ENCODE peak calls at places on chromosomes 12 and 14, in six cellular contexts. One of them, this sample, is unnamed.

GRCh38 chr12:52050116-52050770 is 999 bp upstream of the NR4A1 start:
- DNase-seq in GM23248: no peak
- DNase-seq in esophagus muscularis mucosa: no peak
- DNase-seq in heart right ventricle: no peak
- DNase-seq in sigmoid colon: peak; percentile 79
- DNase-seq in WERI-Rb-1: no peak
- DNase-seq in this sample: no peak

GRCh38 chr14:67487937-67488893 is at the start of gene TMEM229B:
- DNase-seq in WERI-Rb-1: no peak
- DNase-seq in GM23248: no peak
- DNase-seq in heart right ventricle: peak; percentile 33
- DNase-seq in sigmoid colon: no peak
- DNase-seq in esophagus muscularis mucosa: no peak
- DNase-seq in this sample: no peak

GRCh38 chr14:53010193-53010592 is 59.3 kb upstream of the FERMT2 start:
- DNase-seq in sigmoid colon: no peak
- DNase-seq in WERI-Rb-1: no peak
- DNase-seq in GM23248: no peak
- DNase-seq in heart right ventricle: no peak
- DNase-seq in esophagus muscularis mucosa: no peak
- DNase-seq in this sample: no peak

GRCh38 chr14:55530464-55530863 is 49.5 kb upstream of the KTN1 start:
- DNase-seq in sigmoid colon: no peak
- DNase-seq in GM23248: no peak
- DNase-seq in WERI-Rb-1: no peak
- DNase-seq in heart right ventricle: no peak
- DNase-seq in esophagus muscularis mucosa: no peak
- DNase-seq in this sample: no peak

GRCh38 chr14:89618309-89618708 is 201.3 kb upstream of the FOXN3 start:
- DNase-seq in sigmoid colon: no peak
- DNase-seq in WERI-Rb-1: no peak
- DNase-seq in esophagus muscularis mucosa: no peak
- DNase-seq in heart right ventricle: no peak
- DNase-seq in GM23248: peak; percentile 64
- DNase-seq in this sample: no peak

GRCh38 chr14:89616425-89617141 is 199.6 kb upstream of the FOXN3 start:
- DNase-seq in WERI-Rb-1: no peak
- DNase-seq in esophagus muscularis mucosa: no peak
- DNase-seq in GM23248: peak; percentile 62
- DNase-seq in sigmoid colon: no peak
- DNase-seq in heart right ventricle: no peak
- DNase-seq in this sample: no peak

GRCh38 chr12:53991077-53991460 is 6.1 kb downstream of the HOXC10 start:
- DNase-seq in sigmoid colon: no peak
- DNase-seq in GM23248: peak; percentile 76
- DNase-seq in WERI-Rb-1: peak; percentile 65
- DNase-seq in heart right ventricle: no peak
- DNase-seq in esophagus muscularis mucosa: no peak
- DNase-seq in this sample: no peak

GRCh38 chr14:80996049-80996901 is 40.9 kb downstream of the TSHR start:
- DNase-seq in heart right ventricle: no peak
- DNase-seq in WERI-Rb-1: peak; percentile 53
- DNase-seq in esophagus muscularis mucosa: no peak
- DNase-seq in sigmoid colon: no peak
- DNase-seq in GM23248: peak; percentile 93
- DNase-seq in this sample: peak; percentile 16

GRCh38 chr14:105273062-105273461 is 24.7 kb downstream of the BTBD6 start:
- DNase-seq in sigmoid colon: no peak
- DNase-seq in GM23248: no peak
- DNase-seq in esophagus muscularis mucosa: no peak
- DNase-seq in heart right ventricle: no peak
- DNase-seq in WERI-Rb-1: no peak
- DNase-seq in this sample: no peak

GRCh38 chr14:104332634-104333270 is 194.4 kb downstream of the KIF26A start:
- DNase-seq in esophagus muscularis mucosa: no peak
- DNase-seq in GM23248: no peak
- DNase-seq in WERI-Rb-1: no peak
- DNase-seq in heart right ventricle: no peak
- DNase-seq in sigmoid colon: peak; percentile 67
- DNase-seq in this sample: no peak

GRCh38 chr14:103538291-103539055 is 9.5 kb downstream of the TRMT61A start:
- DNase-seq in sigmoid colon: peak; percentile 80
- DNase-seq in WERI-Rb-1: peak; percentile 88
- DNase-seq in GM23248: peak; percentile 38
- DNase-seq in esophagus muscularis mucosa: no peak
- DNase-seq in heart right ventricle: peak; percentile 48
- DNase-seq in this sample: peak; percentile 86

GRCh38 chr12:116201908-116202307 is 75.6 kb downstream of the MED13L start:
- DNase-seq in esophagus muscularis mucosa: no peak
- DNase-seq in GM23248: peak; percentile 53
- DNase-seq in heart right ventricle: no peak
- DNase-seq in WERI-Rb-1: no peak
- DNase-seq in sigmoid colon: no peak
- DNase-seq in this sample: no peak

GRCh38 chr14:89720741-89721315 is 233.7 kb downstream of the EFCAB11 start:
- DNase-seq in heart right ventricle: peak; percentile 22
- DNase-seq in WERI-Rb-1: no peak
- DNase-seq in esophagus muscularis mucosa: peak; percentile 92
- DNase-seq in sigmoid colon: no peak
- DNase-seq in GM23248: no peak
- DNase-seq in this sample: peak; percentile 17

GRCh38 chr12:31233061-31233730 is 92.8 kb downstream of the SINHCAF start:
- DNase-seq in sigmoid colon: no peak
- DNase-seq in esophagus muscularis mucosa: peak; percentile 90
- DNase-seq in WERI-Rb-1: no peak
- DNase-seq in GM23248: no peak
- DNase-seq in heart right ventricle: no peak
- DNase-seq in this sample: no peak

GRCh38 chr14:101196051-101196450 is 292.5 kb upstream of the RTL1 start:
- DNase-seq in sigmoid colon: peak; percentile 30
- DNase-seq in esophagus muscularis mucosa: peak; percentile 79
- DNase-seq in WERI-Rb-1: no peak
- DNase-seq in heart right ventricle: no peak
- DNase-seq in GM23248: no peak
- DNase-seq in this sample: no peak

GRCh38 chr14:87063181-87063580 is 929.8 kb downstream of the GALC start:
- DNase-seq in esophagus muscularis mucosa: no peak
- DNase-seq in GM23248: no peak
- DNase-seq in sigmoid colon: no peak
- DNase-seq in WERI-Rb-1: no peak
- DNase-seq in heart right ventricle: no peak
- DNase-seq in this sample: no peak

GRCh38 chr12:51531982-51532497 is 59.0 kb upstream of the SCN8A start:
- DNase-seq in esophagus muscularis mucosa: no peak
- DNase-seq in GM23248: peak; percentile 85
- DNase-seq in sigmoid colon: peak; percentile 70
- DNase-seq in heart right ventricle: peak; percentile 53
- DNase-seq in WERI-Rb-1: peak; percentile 86
- DNase-seq in this sample: peak; percentile 63

GRCh38 chr12:58819345-58819744 is 101.0 kb downstream of the LRIG3 start:
- DNase-seq in heart right ventricle: peak; percentile 24
- DNase-seq in sigmoid colon: no peak
- DNase-seq in WERI-Rb-1: no peak
- DNase-seq in esophagus muscularis mucosa: no peak
- DNase-seq in GM23248: no peak
- DNase-seq in this sample: no peak

GRCh38 chr12:11545438-11546330 is 103.8 kb upstream of the ETV6 start:
- DNase-seq in GM23248: no peak
- DNase-seq in sigmoid colon: no peak
- DNase-seq in esophagus muscularis mucosa: no peak
- DNase-seq in WERI-Rb-1: no peak
- DNase-seq in heart right ventricle: no peak
- DNase-seq in this sample: no peak
- H3K27ac ChIP-seq in GM23248: no peak overlapping the region
- H3K27ac ChIP-seq in sigmoid colon: peak overlapping the region; percentile 73
- H3K27ac ChIP-seq in esophagus muscularis mucosa: no peak overlapping the region
- H3K27ac ChIP-seq in WERI-Rb-1: no peak overlapping the region
- H3K27ac ChIP-seq in heart right ventricle: no peak overlapping the region
- H3K27ac ChIP-seq in this sample: no peak overlapping the region

GRCh38 chr12:65022960-65023359 is 98.1 kb downstream of the WIF1 start:
- DNase-seq in heart right ventricle: no peak
- DNase-seq in GM23248: no peak
- DNase-seq in sigmoid colon: no peak
- DNase-seq in WERI-Rb-1: no peak
- DNase-seq in esophagus muscularis mucosa: no peak
- DNase-seq in this sample: no peak
- H3K27ac ChIP-seq in heart right ventricle: no peak overlapping the region
- H3K27ac ChIP-seq in GM23248: no peak overlapping the region
- H3K27ac ChIP-seq in sigmoid colon: no peak overlapping the region
- H3K27ac ChIP-seq in WERI-Rb-1: no peak overlapping the region
- H3K27ac ChIP-seq in esophagus muscularis mucosa: no peak overlapping the region
- H3K27ac ChIP-seq in this sample: no peak overlapping the region

GRCh38 chr12:26700430-26700829 is 132.6 kb downstream of the ITPR2 start:
- DNase-seq in heart right ventricle: no peak
- DNase-seq in GM23248: no peak
- DNase-seq in esophagus muscularis mucosa: no peak
- DNase-seq in WERI-Rb-1: no peak
- DNase-seq in sigmoid colon: no peak
- DNase-seq in this sample: no peak

GRCh38 chr12:26704684-26705475 is 128.1 kb downstream of the ITPR2 start:
- DNase-seq in sigmoid colon: no peak
- DNase-seq in GM23248: peak; percentile 41
- DNase-seq in heart right ventricle: no peak
- DNase-seq in esophagus muscularis mucosa: no peak
- DNase-seq in WERI-Rb-1: no peak
- DNase-seq in this sample: no peak

GRCh38 chr12:26699237-26699636 is 133.8 kb downstream of the ITPR2 start:
- DNase-seq in WERI-Rb-1: no peak
- DNase-seq in heart right ventricle: no peak
- DNase-seq in esophagus muscularis mucosa: no peak
- DNase-seq in GM23248: peak; percentile 35
- DNase-seq in sigmoid colon: no peak
- DNase-seq in this sample: no peak

GRCh38 chr12:26704214-26704613 is 128.8 kb downstream of the ITPR2 start:
- DNase-seq in WERI-Rb-1: no peak
- DNase-seq in sigmoid colon: no peak
- DNase-seq in heart right ventricle: no peak
- DNase-seq in GM23248: no peak
- DNase-seq in esophagus muscularis mucosa: no peak
- DNase-seq in this sample: no peak

DNA sequence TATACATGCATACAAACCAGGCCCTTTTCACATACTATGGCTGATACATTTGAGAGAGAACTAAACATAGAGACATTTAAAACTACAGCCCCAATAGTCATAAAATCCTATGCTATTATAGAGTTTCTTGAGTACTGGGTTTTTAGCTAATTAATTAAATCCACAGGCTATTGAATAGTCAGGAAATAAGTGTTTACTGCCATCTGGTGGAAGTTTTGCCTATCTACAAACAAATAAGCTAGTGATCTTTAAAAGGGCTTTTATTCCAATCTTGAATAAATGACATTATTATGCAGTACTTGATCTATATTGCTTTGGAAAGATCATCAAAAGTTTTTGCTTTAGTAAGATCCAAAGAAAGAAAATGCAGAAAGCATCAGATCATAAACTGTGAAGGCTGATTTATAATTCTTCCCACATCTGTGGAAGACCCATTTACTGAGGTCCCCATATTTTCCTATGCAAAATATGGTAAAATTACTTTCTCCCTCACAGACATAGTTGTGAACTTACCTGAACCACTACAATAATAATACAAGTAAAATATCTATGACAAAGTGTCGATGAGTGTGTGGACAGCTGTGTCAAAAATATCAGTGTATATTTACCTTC is 131.3 kb downstream of the ITPR2 start:
- DNase-seq in esophagus muscularis mucosa: no peak
- DNase-seq in WERI-Rb-1: no peak
- DNase-seq in GM23248: peak; percentile 64
- DNase-seq in heart right ventricle: no peak
- DNase-seq in sigmoid colon: no peak
- DNase-seq in this sample: no peak
- H3K27ac ChIP-seq in esophagus muscularis mucosa: no peak overlapping the region
- H3K27ac ChIP-seq in WERI-Rb-1: no peak overlapping the region
- H3K27ac ChIP-seq in GM23248: no peak overlapping the region
- H3K27ac ChIP-seq in heart right ventricle: no peak overlapping the region
- H3K27ac ChIP-seq in sigmoid colon: no peak overlapping the region
- H3K27ac ChIP-seq in this sample: no peak overlapping the region

DNA sequence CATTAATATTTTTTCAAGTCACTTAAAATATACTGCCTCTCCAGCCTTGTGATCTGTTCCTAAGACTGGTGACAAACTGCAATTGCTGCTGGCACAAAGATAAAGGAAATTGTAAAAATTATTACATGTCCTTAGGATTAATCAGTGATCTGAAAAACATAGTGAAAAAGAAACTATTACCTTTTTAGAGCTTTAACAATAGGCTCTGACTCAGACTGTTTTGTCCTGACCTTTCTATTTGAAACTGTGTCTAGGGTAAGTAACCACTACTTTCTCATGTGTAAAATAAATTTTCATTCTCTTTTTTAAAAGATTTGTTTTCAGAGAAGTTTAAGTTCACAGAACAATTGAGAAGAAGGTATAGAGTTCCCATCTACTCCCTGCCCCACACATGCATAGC is 80.4 kb upstream of the CLEC14A start:
- DNase-seq in heart right ventricle: no peak
- DNase-seq in WERI-Rb-1: no peak
- DNase-seq in esophagus muscularis mucosa: no peak
- DNase-seq in sigmoid colon: no peak
- DNase-seq in GM23248: peak; percentile 32
- DNase-seq in this sample: no peak
- H3K27ac ChIP-seq in heart right ventricle: no peak overlapping the region
- H3K27ac ChIP-seq in WERI-Rb-1: no peak overlapping the region
- H3K27ac ChIP-seq in esophagus muscularis mucosa: no peak overlapping the region
- H3K27ac ChIP-seq in sigmoid colon: no peak overlapping the region
- H3K27ac ChIP-seq in GM23248: no peak overlapping the region
- H3K27ac ChIP-seq in this sample: no peak overlapping the region